ENCODE peak calls at places on chromosomes 3 and 15, in four cellular contexts. H is H1, V is GM12878, M is SK-N-SH. U is an unnamed sample.

GRCh38 chr3:134378818-134379217 is 4.6 kb upstream of the AMOTL2 start:
- DNase-seq in V (no peak), M (no peak), H (no peak), U (no peak)

GRCh38 chr3:15273214-15273613 is 59.2 kb downstream of the SH3BP5 start:
- DNase-seq in M (no peak), H (no peak), V (no peak), U (no peak)

GRCh38 chr3:120908803-120909601 is 997 bp downstream of the STXBP5L start:
- DNase-seq in M (no peak), H (peak; percentile 2), V (no peak), U (no peak)

GRCh38 chr3:172131746-172132145 is 92.4 kb downstream of the FNDC3B start:
- DNase-seq in H (no peak), V (no peak), M (no peak), U (no peak)

GRCh38 chr15:66838671-66839239 is 136.7 kb downstream of the SMAD6 start:
- DNase-seq in H (no peak), M (peak; percentile 69), V (no peak), U (peak; percentile 63)

GRCh38 chr3:15969874-15970640 is 172.3 kb upstream of the ANKRD28 start:
- DNase-seq in H (no peak), V (no peak), M (no peak), U (no peak)

GRCh38 chr15:51796777-51797474 is 32.5 kb upstream of the TMOD3 start:
- DNase-seq in H (no peak), V (no peak), M (no peak), U (no peak)

GRCh38 chr3:123285066-123285465 is 83.3 kb downstream of the SEC22A start:
- DNase-seq in M (no peak), H (no peak), V (no peak), U (no peak)

GRCh38 chr15:69014454-69014853 is at the start of gene NOX5:
- DNase-seq in M (no peak), H (no peak), V (no peak), U (peak; percentile 25)

GRCh38 chr15:47185222-47185800 is 532.0 kb upstream of the SEMA6D start:
- DNase-seq in M (no peak), H (no peak), V (no peak), U (no peak)
- TF ChIP-seq NRF1 in M (no peak), H (no peak), V (no peak), U (no peak)

DNA sequence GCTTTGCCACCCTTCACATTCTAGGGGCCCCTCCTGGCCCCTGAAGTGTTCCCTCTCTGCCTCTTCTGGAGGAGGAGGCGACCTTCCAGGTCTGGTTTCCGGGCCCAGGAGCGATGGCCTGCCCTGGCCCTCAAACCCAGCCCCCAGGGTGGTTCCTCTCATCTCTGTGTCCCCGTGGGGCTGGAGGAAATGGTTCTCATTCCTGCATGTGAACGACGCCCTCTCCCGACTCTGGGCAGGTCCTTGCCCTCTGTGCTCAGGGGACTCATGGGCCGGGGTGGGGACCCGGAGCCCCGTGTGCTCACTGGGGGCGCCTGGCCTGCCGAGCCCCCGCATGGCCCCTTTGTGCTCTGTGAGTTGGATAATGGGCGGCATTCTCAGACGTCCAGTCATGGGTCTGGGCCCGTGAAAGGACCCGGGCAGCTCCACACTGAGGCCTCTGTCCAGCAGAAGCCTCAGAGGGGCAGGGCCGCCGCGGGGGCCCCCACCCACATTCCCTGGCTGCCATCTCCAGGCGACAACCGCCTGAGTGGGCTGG is 5.4 kb upstream of the PLXND1 start:
- DNase-seq in H (no peak), V (no peak), M (no peak), U (no peak)
- TF ChIP-seq NRF1 in H (no peak), V (no peak), M (no peak), U (no peak)

GRCh38 chr15:96345560-96346389 is 15.3 kb downstream of the NR2F2 start:
- DNase-seq in H (no peak), M (peak; percentile 87), V (no peak), U (no peak)
- TF ChIP-seq NRF1 in H (no peak), M (no peak), V (no peak), U (no peak)

GRCh38 chr3:151979914-151980313 is 106.5 kb downstream of the SUCNR1 start:
- DNase-seq in M (no peak), V (no peak), H (no peak), U (no peak)

GRCh38 chr3:151990696-151991376 is 117.4 kb downstream of the SUCNR1 start:
- DNase-seq in V (no peak), H (no peak), M (no peak), U (no peak)

GRCh38 chr3:151987893-151988292 is 114.5 kb downstream of the SUCNR1 start:
- DNase-seq in M (no peak), H (no peak), V (no peak), U (no peak)

GRCh38 chr3:151983538-151983937 is 110.1 kb downstream of the SUCNR1 start:
- DNase-seq in H (no peak), M (no peak), V (no peak), U (no peak)

GRCh38 chr3:151985787-151986430 is 112.5 kb downstream of the SUCNR1 start:
- DNase-seq in V (no peak), H (no peak), M (no peak), U (no peak)
- TF ChIP-seq NRF1 in V (no peak), H (no peak), M (no peak), U (no peak)

GRCh38 chr3:143150979-143151726 is 31.6 kb downstream of the CHST2 start:
- DNase-seq in V (no peak), M (no peak), H (no peak), U (no peak)
- TF ChIP-seq NRF1 in V (no peak), M (no peak), H (no peak), U (no peak)

GRCh38 chr3:85721409-85722145 is 762.8 kb downstream of the CADM2 start:
- DNase-seq in H (no peak), V (no peak), M (no peak), U (no peak)

GRCh38 chr3:85726241-85726640 is 767.5 kb downstream of the CADM2 start:
- DNase-seq in V (no peak), H (no peak), M (no peak), U (no peak)

GRCh38 chr3:85725809-85726208 is 767.0 kb downstream of the CADM2 start:
- DNase-seq in V (no peak), H (no peak), M (no peak), U (no peak)
- TF ChIP-seq NRF1 in V (no peak), H (no peak), M (no peak), U (no peak)

GRCh38 chr3:169760479-169760878 is 4.4 kb downstream of the TERC start:
- DNase-seq in V (no peak), H (no peak), M (no peak), U (peak; percentile 33)
- TF ChIP-seq NRF1 in V (no peak), H (no peak), M (no peak), U (no peak)

DNA sequence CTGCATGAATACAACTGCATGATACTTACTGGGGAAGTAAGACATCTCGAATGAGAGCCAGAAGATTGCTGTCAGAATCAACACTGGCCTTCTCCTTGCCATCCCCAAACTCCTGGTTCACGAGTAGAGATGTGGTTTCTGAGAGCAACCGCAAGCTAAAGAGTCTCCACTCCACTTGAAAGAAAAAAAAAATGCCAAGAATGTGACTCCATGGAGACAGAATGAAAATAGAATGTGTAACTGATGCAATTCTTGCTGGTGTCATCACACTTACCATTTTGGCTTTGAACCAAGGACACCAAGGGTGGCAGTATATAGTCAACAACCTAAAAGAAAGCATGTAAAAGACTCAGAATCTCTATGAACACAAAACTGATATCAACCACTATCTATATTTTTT is 280.4 kb downstream of the ULK4 start:
- DNase-seq in V (no peak), M (no peak), H (no peak), U (no peak)
- TF ChIP-seq NRF1 in V (no peak), M (no peak), H (no peak), U (no peak)

DNA sequence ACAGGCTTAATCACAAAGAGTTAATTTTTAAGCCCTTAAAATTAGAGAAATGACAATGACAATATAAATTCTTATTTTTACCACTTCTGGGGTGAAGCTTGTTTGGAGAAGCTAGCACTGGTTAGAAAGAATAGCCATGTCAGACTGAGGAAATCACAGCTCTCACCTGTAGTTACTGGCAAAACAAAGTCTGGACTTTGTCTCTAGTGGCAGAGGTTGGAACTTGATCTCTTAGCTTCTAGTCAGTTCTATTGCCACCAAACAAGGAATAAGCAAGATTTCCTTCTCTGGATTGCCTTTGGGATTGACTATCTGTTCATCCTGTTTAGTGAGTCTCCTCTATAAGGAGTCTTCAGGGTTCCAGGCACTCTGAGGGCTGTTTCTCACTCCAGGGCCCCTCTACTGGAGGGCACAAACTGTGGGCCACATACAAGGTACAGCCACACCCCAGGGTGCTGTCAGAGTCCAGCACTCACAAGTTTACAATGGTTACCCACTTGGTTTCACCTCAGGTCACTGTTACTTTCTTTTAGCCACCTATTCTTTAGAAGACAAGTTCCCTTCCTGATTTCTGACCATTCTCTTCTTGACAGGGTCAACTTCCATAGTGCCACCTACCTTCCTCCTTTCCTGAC is 426.6 kb upstream of the THBS1 start:
- DNase-seq in V (no peak), H (no peak), M (no peak), U (no peak)
- TF ChIP-seq NRF1 in V (no peak), H (no peak), M (no peak), U (no peak)

U was measured in K562.